ENCODE peak calls at places on chromosomes 13 and 19, in eight cellular contexts. One of them, this sample, is unnamed.

GRCh38 chr19:38733241-38733492 is 11.1 kb downstream of the CAPN12 start:
- DNase-seq in OCI-LY7: no peak
- DNase-seq in uterus: no peak
- DNase-seq in astrocyte: no peak
- DNase-seq in cardiac muscle cell: no peak
- DNase-seq in PC-9: no peak
- DNase-seq in brain microvascular endothelial cell: no peak
- DNase-seq in psoas muscle: no peak
- DNase-seq in this sample: no peak

GRCh38 chr13:51152713-51153112 is 41.6 kb upstream of the C13orf42 start:
- DNase-seq in cardiac muscle cell: no peak
- DNase-seq in OCI-LY7: no peak
- DNase-seq in brain microvascular endothelial cell: peak
- DNase-seq in psoas muscle: no peak
- DNase-seq in astrocyte: no peak
- DNase-seq in PC-9: no peak
- DNase-seq in uterus: no peak
- DNase-seq in this sample: no peak

GRCh38 chr13:73057284-73058025 is 1.4 kb upstream of the KLF5 start:
- DNase-seq in brain microvascular endothelial cell: no peak
- DNase-seq in PC-9: no peak
- DNase-seq in psoas muscle: no peak
- DNase-seq in cardiac muscle cell: no peak
- DNase-seq in OCI-LY7: no peak
- DNase-seq in astrocyte: no peak
- DNase-seq in uterus: no peak
- DNase-seq in this sample: no peak

GRCh38 chr13:30020726-30021312 is 170.4 kb upstream of the UBL3 start:
- DNase-seq in OCI-LY7: no peak
- DNase-seq in cardiac muscle cell: no peak
- DNase-seq in PC-9: peak
- DNase-seq in uterus: no peak
- DNase-seq in brain microvascular endothelial cell: no peak
- DNase-seq in astrocyte: peak
- DNase-seq in psoas muscle: no peak
- DNase-seq in this sample: peak

GRCh38 chr19:55993492-55993891 is 6.9 kb downstream of the NLRP5 start:
- DNase-seq in PC-9: no peak
- DNase-seq in astrocyte: no peak
- DNase-seq in psoas muscle: no peak
- DNase-seq in uterus: no peak
- DNase-seq in cardiac muscle cell: no peak
- DNase-seq in brain microvascular endothelial cell: no peak
- DNase-seq in OCI-LY7: no peak
- DNase-seq in this sample: no peak

GRCh38 chr19:7595466-7596133 is at the start of gene CAMSAP3:
- DNase-seq in psoas muscle: no peak
- DNase-seq in cardiac muscle cell: no peak
- DNase-seq in PC-9: peak
- DNase-seq in uterus: no peak
- DNase-seq in OCI-LY7: peak
- DNase-seq in astrocyte: no peak
- DNase-seq in brain microvascular endothelial cell: no peak
- DNase-seq in this sample: no peak

GRCh38 chr19:12639901-12640613 is 26.5 kb downstream of the MAN2B1 start:
- DNase-seq in brain microvascular endothelial cell: peak
- DNase-seq in OCI-LY7: peak
- DNase-seq in astrocyte: peak
- DNase-seq in uterus: peak
- DNase-seq in cardiac muscle cell: peak
- DNase-seq in PC-9: peak
- DNase-seq in psoas muscle: peak
- DNase-seq in this sample: peak

GRCh38 chr13:25177636-25178035 is 5.5 kb upstream of the AMER2 start:
- DNase-seq in astrocyte: no peak
- DNase-seq in psoas muscle: no peak
- DNase-seq in uterus: no peak
- DNase-seq in OCI-LY7: no peak
- DNase-seq in PC-9: no peak
- DNase-seq in brain microvascular endothelial cell: no peak
- DNase-seq in cardiac muscle cell: no peak
- DNase-seq in this sample: no peak

GRCh38 chr13:104936304-104936703 is 1599.2 kb downstream of the EFNB2 start:
- DNase-seq in OCI-LY7: no peak
- DNase-seq in uterus: no peak
- DNase-seq in PC-9: no peak
- DNase-seq in psoas muscle: no peak
- DNase-seq in cardiac muscle cell: no peak
- DNase-seq in brain microvascular endothelial cell: no peak
- DNase-seq in astrocyte: no peak
- DNase-seq in this sample: no peak

GRCh38 chr19:12052571-12053169 is at the start of gene ZNF878:
- DNase-seq in cardiac muscle cell: peak
- DNase-seq in astrocyte: peak
- DNase-seq in uterus: peak
- DNase-seq in OCI-LY7: peak
- DNase-seq in PC-9: peak
- DNase-seq in psoas muscle: peak
- DNase-seq in brain microvascular endothelial cell: peak
- DNase-seq in this sample: peak

GRCh38 chr13:24328145-24328544 is 18.8 kb downstream of the C1QTNF9 start:
- DNase-seq in cardiac muscle cell: no peak
- DNase-seq in uterus: no peak
- DNase-seq in brain microvascular endothelial cell: no peak
- DNase-seq in psoas muscle: no peak
- DNase-seq in OCI-LY7: no peak
- DNase-seq in PC-9: no peak
- DNase-seq in astrocyte: no peak
- DNase-seq in this sample: no peak

GRCh38 chr13:101018720-101019119 is 344.1 kb upstream of the TMTC4 start:
- DNase-seq in PC-9: no peak
- DNase-seq in cardiac muscle cell: no peak
- DNase-seq in astrocyte: peak
- DNase-seq in brain microvascular endothelial cell: peak
- DNase-seq in uterus: no peak
- DNase-seq in OCI-LY7: no peak
- DNase-seq in psoas muscle: no peak
- DNase-seq in this sample: peak

GRCh38 chr13:27405521-27406134 is 18.8 kb upstream of the GTF3A start:
- DNase-seq in PC-9: no peak
- DNase-seq in uterus: no peak
- DNase-seq in psoas muscle: no peak
- DNase-seq in OCI-LY7: no peak
- DNase-seq in brain microvascular endothelial cell: no peak
- DNase-seq in astrocyte: no peak
- DNase-seq in cardiac muscle cell: no peak
- DNase-seq in this sample: no peak

GRCh38 chr13:113258655-113259054 is 38.4 kb upstream of the LAMP1 start:
- DNase-seq in brain microvascular endothelial cell: no peak
- DNase-seq in psoas muscle: no peak
- DNase-seq in cardiac muscle cell: no peak
- DNase-seq in astrocyte: no peak
- DNase-seq in OCI-LY7: no peak
- DNase-seq in uterus: no peak
- DNase-seq in PC-9: no peak
- DNase-seq in this sample: no peak

GRCh38 chr19:16457195-16457953 is 14.4 kb downstream of the EPS15L1 start:
- DNase-seq in astrocyte: peak
- DNase-seq in psoas muscle: peak
- DNase-seq in brain microvascular endothelial cell: no peak
- DNase-seq in OCI-LY7: no peak
- DNase-seq in cardiac muscle cell: peak
- DNase-seq in PC-9: peak
- DNase-seq in uterus: peak
- DNase-seq in this sample: no peak

GRCh38 chr19:33845498-33845897 is 48.8 kb downstream of the KCTD15 start:
- DNase-seq in psoas muscle: no peak
- DNase-seq in brain microvascular endothelial cell: no peak
- DNase-seq in PC-9: no peak
- DNase-seq in cardiac muscle cell: no peak
- DNase-seq in OCI-LY7: no peak
- DNase-seq in uterus: no peak
- DNase-seq in astrocyte: no peak
- DNase-seq in this sample: no peak

GRCh38 chr19:14786421-14786851 is 8.1 kb upstream of the ADGRE2 start:
- DNase-seq in OCI-LY7: peak
- DNase-seq in uterus: no peak
- DNase-seq in astrocyte: no peak
- DNase-seq in psoas muscle: peak
- DNase-seq in PC-9: no peak
- DNase-seq in brain microvascular endothelial cell: no peak
- DNase-seq in cardiac muscle cell: peak
- DNase-seq in this sample: peak

GRCh38 chr13:94382520-94382919 is 97.0 kb downstream of the DCT start:
- DNase-seq in OCI-LY7: no peak
- DNase-seq in PC-9: no peak
- DNase-seq in uterus: no peak
- DNase-seq in cardiac muscle cell: no peak
- DNase-seq in astrocyte: no peak
- DNase-seq in psoas muscle: no peak
- DNase-seq in brain microvascular endothelial cell: no peak
- DNase-seq in this sample: no peak

GRCh38 chr19:55078996-55079395 is 3.3 kb downstream of the EPS8L1 start:
- DNase-seq in OCI-LY7: no peak
- DNase-seq in cardiac muscle cell: no peak
- DNase-seq in brain microvascular endothelial cell: no peak
- DNase-seq in uterus: no peak
- DNase-seq in PC-9: no peak
- DNase-seq in psoas muscle: no peak
- DNase-seq in astrocyte: no peak
- DNase-seq in this sample: no peak

DNA sequence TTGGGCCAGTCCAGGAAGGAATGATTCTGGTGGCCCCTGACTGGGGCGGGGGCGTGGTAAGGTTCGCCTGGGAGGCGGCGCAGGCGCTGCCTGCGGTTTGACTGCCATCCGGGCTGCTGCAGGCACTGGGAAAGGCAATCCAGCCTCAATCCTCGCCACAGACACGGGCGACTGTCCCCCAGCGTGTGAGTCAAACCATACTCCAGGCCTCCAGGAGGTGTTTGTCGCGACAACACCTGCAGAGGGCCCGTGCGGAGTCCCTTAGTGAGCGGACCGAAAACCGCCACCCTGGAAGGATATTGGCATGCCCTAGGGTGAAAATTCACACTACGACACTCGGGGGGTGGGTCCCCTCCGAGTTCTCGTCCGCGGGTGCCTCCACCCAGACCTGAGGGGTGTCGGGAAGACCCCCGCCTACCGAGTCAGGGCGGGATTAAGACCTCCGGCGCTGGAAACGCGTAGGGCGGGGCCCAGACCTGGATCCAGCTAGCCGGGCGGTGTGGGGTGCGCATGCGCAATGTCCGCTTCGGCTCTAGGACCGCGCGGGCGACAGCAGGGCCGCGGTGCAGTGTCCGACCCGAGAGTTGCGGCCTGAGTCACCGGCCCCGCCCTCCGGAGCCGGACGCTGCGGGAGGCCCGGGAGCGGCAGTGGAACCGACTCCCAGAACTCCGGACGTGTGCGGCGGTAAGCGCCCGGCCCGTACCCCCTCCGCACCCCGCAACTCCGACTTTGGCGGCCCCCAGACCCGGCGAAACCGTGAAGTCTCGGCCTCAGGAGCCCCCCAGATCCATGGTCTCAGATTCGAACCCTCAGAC is at the start of gene CAPNS1:
- DNase-seq in cardiac muscle cell: peak
- DNase-seq in PC-9: peak
- DNase-seq in astrocyte: peak
- DNase-seq in brain microvascular endothelial cell: peak
- DNase-seq in OCI-LY7: peak
- DNase-seq in uterus: peak
- DNase-seq in psoas muscle: peak
- DNase-seq in this sample: peak
- TF ChIP-seq CTCF in cardiac muscle cell: peak
- TF ChIP-seq CTCF in PC-9: no peak
- TF ChIP-seq CTCF in astrocyte: no peak
- TF ChIP-seq CTCF in brain microvascular endothelial cell: peak
- TF ChIP-seq CTCF in OCI-LY7: peak
- TF ChIP-seq CTCF in uterus: no peak
- TF ChIP-seq CTCF in psoas muscle: no peak
- TF ChIP-seq CTCF in this sample: no peak

DNA sequence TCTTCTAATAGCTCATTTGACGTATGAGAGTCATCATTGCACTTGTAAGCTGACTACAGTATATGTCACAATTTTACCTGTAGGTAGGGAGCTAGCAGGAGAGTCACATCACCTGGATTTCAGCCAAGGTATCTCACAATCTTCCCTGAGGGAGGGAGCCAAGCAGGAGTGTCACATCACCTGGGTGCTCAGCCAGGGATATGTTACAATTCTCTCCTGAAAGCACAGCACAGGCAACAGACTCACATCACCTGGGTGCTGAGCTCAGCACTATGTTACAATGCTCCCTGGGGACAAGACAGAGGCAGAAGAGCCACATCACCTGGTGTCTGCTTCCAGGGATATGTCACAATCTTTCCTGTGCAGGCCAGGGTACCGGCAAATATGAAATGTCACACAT is 51.5 kb upstream of the ZNF730 start:
- DNase-seq in cardiac muscle cell: no peak
- DNase-seq in brain microvascular endothelial cell: no peak
- DNase-seq in astrocyte: no peak
- DNase-seq in PC-9: no peak
- DNase-seq in psoas muscle: no peak
- DNase-seq in OCI-LY7: no peak
- DNase-seq in uterus: no peak
- DNase-seq in this sample: no peak
- H3K27ac ChIP-seq in cardiac muscle cell: no peak
- H3K27ac ChIP-seq in brain microvascular endothelial cell: no peak
- H3K27ac ChIP-seq in astrocyte: no peak
- H3K27ac ChIP-seq in PC-9: no peak
- H3K27ac ChIP-seq in psoas muscle: no peak
- H3K27ac ChIP-seq in OCI-LY7: no peak
- H3K27ac ChIP-seq in uterus: no peak
- H3K27ac ChIP-seq in this sample: no peak

DNA sequence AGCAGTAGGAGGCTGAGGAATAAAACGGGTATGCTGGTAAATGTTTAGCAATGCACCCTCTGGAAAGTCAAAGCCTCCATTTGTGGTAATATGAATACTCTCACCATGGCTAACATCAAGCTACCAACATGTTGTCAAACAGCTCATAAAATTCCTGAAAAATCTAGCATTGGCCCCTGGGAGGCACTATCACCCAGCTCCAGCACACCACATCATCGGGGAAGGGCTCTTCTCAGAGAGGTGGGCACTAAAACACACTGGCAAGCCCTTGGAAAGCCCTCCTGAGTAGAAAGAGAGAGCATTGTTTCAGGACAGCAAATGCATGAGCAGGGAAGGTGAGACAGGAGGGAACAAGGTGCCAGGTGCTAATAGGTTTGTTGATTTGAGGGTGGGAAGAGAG is 53.9 kb upstream of the FLT1 start:
- DNase-seq in OCI-LY7: no peak
- DNase-seq in astrocyte: no peak
- DNase-seq in uterus: no peak
- DNase-seq in PC-9: no peak
- DNase-seq in cardiac muscle cell: no peak
- DNase-seq in psoas muscle: no peak
- DNase-seq in brain microvascular endothelial cell: no peak
- DNase-seq in this sample: no peak
- TF ChIP-seq CTCF in OCI-LY7: no peak
- TF ChIP-seq CTCF in astrocyte: no peak
- TF ChIP-seq CTCF in uterus: no peak
- TF ChIP-seq CTCF in PC-9: no peak
- TF ChIP-seq CTCF in cardiac muscle cell: peak
- TF ChIP-seq CTCF in psoas muscle: no peak
- TF ChIP-seq CTCF in brain microvascular endothelial cell: peak
- TF ChIP-seq CTCF in this sample: no peak

GRCh38 chr13:114320065-114320464 is 5.8 kb downstream of the CHAMP1 start:
- DNase-seq in PC-9: no peak
- DNase-seq in psoas muscle: no peak
- DNase-seq in brain microvascular endothelial cell: no peak
- DNase-seq in astrocyte: no peak
- DNase-seq in uterus: no peak
- DNase-seq in cardiac muscle cell: no peak
- DNase-seq in OCI-LY7: no peak
- DNase-seq in this sample: no peak
- H3K27ac ChIP-seq in PC-9: no peak
- H3K27ac ChIP-seq in psoas muscle: no peak
- H3K27ac ChIP-seq in brain microvascular endothelial cell: peak
- H3K27ac ChIP-seq in astrocyte: peak
- H3K27ac ChIP-seq in uterus: no peak
- H3K27ac ChIP-seq in cardiac muscle cell: peak
- H3K27ac ChIP-seq in OCI-LY7: no peak
- H3K27ac ChIP-seq in this sample: no peak

This sample was measured in RWPE1.